ENCODE peak calls at places on chromosomes 3 and 15, in four cellular contexts. M is mucosa of descending colon, R is GM19239, B is astrocyte of the hippocampus. J is an unnamed sample.

GRCh38 chr3:49641921-49642707 is 32.0 kb upstream of the APEH start:
- DNase-seq in M (peak), R (no peak), B (no peak), J (no peak)

GRCh38 chr15:47685141-47685870 is 32.0 kb upstream of the SEMA6D start:
- DNase-seq in M (no peak), R (no peak), B (no peak), J (peak)

GRCh38 chr3:72004749-72005292 is 219.9 kb upstream of the PROK2 start:
- DNase-seq in M (no peak), R (no peak), B (no peak), J (peak)

GRCh38 chr3:58161435-58162398 is 49.1 kb downstream of the DNASE1L3 start:
- DNase-seq in M (peak), R (no peak), B (peak), J (peak)

GRCh38 chr15:37585966-37586656 is 348.3 kb upstream of the TMCO5A start:
- DNase-seq in M (no peak), R (no peak), B (peak), J (peak)

GRCh38 chr15:60299452-60300047 is 98.2 kb downstream of the ANXA2 start:
- DNase-seq in M (peak), R (no peak), B (peak), J (no peak)

GRCh38 chr3:132854856-132855535 is 132.8 kb upstream of the NPHP3 start:
- DNase-seq in M (no peak), R (no peak), B (no peak), J (no peak)

GRCh38 chr3:124992041-124992440 is 57.5 kb upstream of the MUC13 start:
- DNase-seq in M (no peak), R (no peak), B (no peak), J (no peak)

GRCh38 chr15:39279331-39279730 is 301.5 kb upstream of the THBS1 start:
- DNase-seq in M (no peak), R (no peak), B (no peak), J (peak)

GRCh38 chr3:177905173-177905894 is 630.9 kb upstream of the KCNMB2 start:
- DNase-seq in M (no peak), R (no peak), B (peak), J (peak)

GRCh38 chr3:154616298-154616697 is 186.3 kb upstream of the GPR149 start:
- DNase-seq in M (no peak), R (no peak), B (no peak), J (no peak)

GRCh38 chr3:187567026-187567425 is 103.2 kb downstream of the SST start:
- DNase-seq in M (no peak), R (no peak), B (peak), J (peak)

GRCh38 chr15:33623010-33623409 is 312.2 kb downstream of the RYR3 start:
- DNase-seq in M (no peak), R (no peak), B (no peak), J (no peak)

GRCh38 chr3:165820685-165821123 is 16.5 kb downstream of the BCHE start:
- DNase-seq in M (no peak), R (no peak), B (no peak), J (no peak)

GRCh38 chr3:111850481-111850880 is 8.6 kb upstream of the PHLDB2 start:
- DNase-seq in M (no peak), R (no peak), B (no peak), J (peak)

GRCh38 chr15:31086344-31086743 is 15.2 kb downstream of the TRPM1 start:
- DNase-seq in M (no peak), R (no peak), B (no peak), J (no peak)

GRCh38 chr3:182911782-182912111 is 68.6 kb downstream of the DCUN1D1 start:
- DNase-seq in M (no peak), R (no peak), B (peak), J (no peak)

GRCh38 chr3:117499189-117499870 is 789.8 kb downstream of the TUSC7 start:
- DNase-seq in M (no peak), R (no peak), B (no peak), J (no peak)

J was measured in fibroblast of the aortic adventitia.